ENCODE peak calls at places on chromosomes 16 and 17, in five cellular contexts. V is KG1, S is NCI-H2081, J is left cardiac atrium, P is activated T-cell treated with anti-CD3 and anti-CD28 coated beads for 48 hours. A is an unnamed sample.

GRCh38 chr16:22967696-22968095 is 153.7 kb downstream of the HS3ST2 start:
- DNase-seq in S (no peak), J (no peak), V (no peak), P (no peak), A (no peak)

GRCh38 chr17:32772453-32773025 is 104.4 kb downstream of the MYO1D start:
- DNase-seq in J (no peak), P (no peak), V (no peak), S (no peak), A (no peak)

GRCh38 chr17:27627514-27627913 is 3.5 kb upstream of the LGALS9 start:
- DNase-seq in V (no peak), J (no peak), P (no peak), S (no peak), A (no peak)

GRCh38 chr16:22732315-22732840 is 81.6 kb upstream of the HS3ST2 start:
- DNase-seq in P (no peak), V (no peak), J (no peak), S (no peak), A (no peak)

GRCh38 chr16:30027588-30028437 is 3.3 kb downstream of the TLCD3B start:
- DNase-seq in J (no peak), V (no peak), P (no peak), S (no peak), A (no peak)

GRCh38 chr17:49013311-49014205 is 16.4 kb downstream of the IGF2BP1 start:
- DNase-seq in S (no peak), J (no peak), V (no peak), P (no peak), A (peak)

GRCh38 chr17:1111599-1112443 is 68.0 kb downstream of the ABR start:
- DNase-seq in J (peak), S (no peak), P (no peak), V (no peak), A (no peak)

GRCh38 chr17:13688716-13689115 is 87.0 kb upstream of the HS3ST3A1 start:
- DNase-seq in P (no peak), V (no peak), S (no peak), J (no peak), A (no peak)

GRCh38 chr17:81036128-81036891 is 1.4 kb downstream of the BAIAP2 start:
- DNase-seq in S (no peak), V (no peak), P (no peak), J (no peak), A (no peak)

GRCh38 chr17:63249256-63250006 is 196.7 kb downstream of the CYB561 start:
- DNase-seq in J (no peak), P (no peak), S (no peak), V (no peak), A (no peak)

GRCh38 chr16:57485916-57486857 is at the start of gene DOK4:
- DNase-seq in S (peak), V (peak), J (peak), P (peak), A (peak)

GRCh38 chr17:7651959-7652658 is 1.4 kb downstream of the ATP1B2 start:
- DNase-seq in V (no peak), J (no peak), S (no peak), P (no peak), A (no peak)

GRCh38 chr17:40069751-40070643 is 7.2 kb downstream of the THRA start:
- DNase-seq in P (no peak), S (peak), J (no peak), V (no peak), A (no peak)

GRCh38 chr16:52569296-52569695 is 22.4 kb upstream of the TOX3 start:
- DNase-seq in J (no peak), V (no peak), S (no peak), P (no peak), A (no peak)

GRCh38 chr16:5479925-5480324 is 382.3 kb upstream of the EEF2KMT start:
- DNase-seq in S (no peak), P (no peak), J (no peak), V (no peak), A (no peak)

GRCh38 chr16:85157813-85158701 is 45.8 kb upstream of the CIBAR2 start:
- DNase-seq in P (no peak), J (no peak), S (no peak), V (peak), A (no peak)

GRCh38 chr17:81440511-81441244 is 45.4 kb downstream of the BAHCC1 start:
- DNase-seq in S (peak), P (no peak), V (no peak), J (no peak), A (peak)

GRCh38 chr17:79777166-79777843 is 643 bp upstream of the CBX2 start:
- DNase-seq in J (peak), P (peak), V (no peak), S (peak), A (peak)

GRCh38 chr17:61007980-61008379 is 330.3 kb downstream of the BCAS3 start:
- DNase-seq in J (no peak), S (no peak), P (no peak), V (no peak), A (no peak)

GRCh38 chr16:82199209-82199608 is 29.2 kb upstream of the MPHOSPH6 start:
- DNase-seq in J (no peak), V (no peak), P (no peak), S (no peak), A (no peak)

GRCh38 chr17:45782889-45783592 is 1.1 kb upstream of the CRHR1 start:
- DNase-seq in P (peak), J (no peak), S (peak), V (no peak), A (peak)